ENCODE peak calls at places on chromosomes 1 and 21, in ten cellular contexts. One of them, this sample, is unnamed.

GRCh38 chr1:29249951-29250581 is 13.7 kb downstream of the PTPRU start:
- DNase-seq in substantia nigra: no peak
- DNase-seq in HS-5: no peak
- DNase-seq in fibroblast of the conjunctiva: no peak
- DNase-seq in fibroblast of pulmonary artery: no peak
- DNase-seq in RPMI7951: no peak
- DNase-seq in activated CD8-positive, alpha-beta memory T cell treated with anti-CD3 and anti-CD28 coated beads for 24 hours: no peak
- DNase-seq in 8988T: no peak
- DNase-seq in NCI-H2029 treated with DMSO at 0.1 percent for 48 hours: no peak
- DNase-seq in fibroblast of lung: no peak
- DNase-seq in this sample: no peak

GRCh38 chr1:172815740-172816139 is 156.8 kb downstream of the FASLG start:
- DNase-seq in substantia nigra: no peak
- DNase-seq in HS-5: no peak
- DNase-seq in fibroblast of the conjunctiva: no peak
- DNase-seq in fibroblast of pulmonary artery: peak; percentile 32
- DNase-seq in RPMI7951: no peak
- DNase-seq in activated CD8-positive, alpha-beta memory T cell treated with anti-CD3 and anti-CD28 coated beads for 24 hours: no peak
- DNase-seq in 8988T: no peak
- DNase-seq in NCI-H2029 treated with DMSO at 0.1 percent for 48 hours: no peak
- DNase-seq in fibroblast of lung: no peak
- DNase-seq in this sample: no peak

GRCh38 chr1:30058966-30059365 is 664.4 kb downstream of the MATN1 start:
- DNase-seq in substantia nigra: no peak
- DNase-seq in HS-5: peak; percentile 47
- DNase-seq in fibroblast of the conjunctiva: peak; percentile 65
- DNase-seq in fibroblast of pulmonary artery: peak; percentile 22
- DNase-seq in RPMI7951: peak; percentile 98
- DNase-seq in activated CD8-positive, alpha-beta memory T cell treated with anti-CD3 and anti-CD28 coated beads for 24 hours: no peak
- DNase-seq in 8988T: no peak
- DNase-seq in NCI-H2029 treated with DMSO at 0.1 percent for 48 hours: no peak
- DNase-seq in fibroblast of lung: peak; percentile 83
- DNase-seq in this sample: no peak

GRCh38 chr1:53188099-53188498 is 8.5 kb upstream of the CPT2 start:
- DNase-seq in substantia nigra: no peak
- DNase-seq in HS-5: no peak
- DNase-seq in fibroblast of the conjunctiva: no peak
- DNase-seq in fibroblast of pulmonary artery: no peak
- DNase-seq in RPMI7951: no peak
- DNase-seq in activated CD8-positive, alpha-beta memory T cell treated with anti-CD3 and anti-CD28 coated beads for 24 hours: no peak
- DNase-seq in 8988T: no peak
- DNase-seq in NCI-H2029 treated with DMSO at 0.1 percent for 48 hours: no peak
- DNase-seq in fibroblast of lung: no peak
- DNase-seq in this sample: no peak

GRCh38 chr1:85975770-85976386 is 180.7 kb downstream of the COL24A1 start:
- DNase-seq in substantia nigra: no peak
- DNase-seq in HS-5: no peak
- DNase-seq in fibroblast of the conjunctiva: no peak
- DNase-seq in fibroblast of pulmonary artery: no peak
- DNase-seq in RPMI7951: no peak
- DNase-seq in activated CD8-positive, alpha-beta memory T cell treated with anti-CD3 and anti-CD28 coated beads for 24 hours: no peak
- DNase-seq in 8988T: no peak
- DNase-seq in NCI-H2029 treated with DMSO at 0.1 percent for 48 hours: no peak
- DNase-seq in fibroblast of lung: no peak
- DNase-seq in this sample: no peak

GRCh38 chr1:89757532-89757931 is 63.3 kb upstream of the LRRC8D start:
- DNase-seq in substantia nigra: peak; percentile 15
- DNase-seq in HS-5: no peak
- DNase-seq in fibroblast of the conjunctiva: no peak
- DNase-seq in fibroblast of pulmonary artery: peak; percentile 69
- DNase-seq in RPMI7951: no peak
- DNase-seq in activated CD8-positive, alpha-beta memory T cell treated with anti-CD3 and anti-CD28 coated beads for 24 hours: peak; percentile 76
- DNase-seq in 8988T: no peak
- DNase-seq in NCI-H2029 treated with DMSO at 0.1 percent for 48 hours: no peak
- DNase-seq in fibroblast of lung: peak; percentile 53
- DNase-seq in this sample: peak; percentile 97

GRCh38 chr21:44846485-44847260 is 26.8 kb downstream of the PTTG1IP start:
- DNase-seq in substantia nigra: peak; percentile 15
- DNase-seq in HS-5: no peak
- DNase-seq in fibroblast of the conjunctiva: no peak
- DNase-seq in fibroblast of pulmonary artery: peak; percentile 35
- DNase-seq in RPMI7951: peak; percentile 54
- DNase-seq in activated CD8-positive, alpha-beta memory T cell treated with anti-CD3 and anti-CD28 coated beads for 24 hours: peak; percentile 73
- DNase-seq in 8988T: no peak
- DNase-seq in NCI-H2029 treated with DMSO at 0.1 percent for 48 hours: no peak
- DNase-seq in fibroblast of lung: no peak
- DNase-seq in this sample: no peak

GRCh38 chr1:65813956-65814355 is 21.3 kb downstream of the PDE4B start:
- DNase-seq in substantia nigra: peak; percentile 50
- DNase-seq in HS-5: no peak
- DNase-seq in fibroblast of the conjunctiva: peak; percentile 12
- DNase-seq in fibroblast of pulmonary artery: no peak
- DNase-seq in RPMI7951: peak; percentile 76
- DNase-seq in activated CD8-positive, alpha-beta memory T cell treated with anti-CD3 and anti-CD28 coated beads for 24 hours: no peak
- DNase-seq in 8988T: no peak
- DNase-seq in NCI-H2029 treated with DMSO at 0.1 percent for 48 hours: peak; percentile 83
- DNase-seq in fibroblast of lung: peak; percentile 55
- DNase-seq in this sample: no peak

GRCh38 chr1:33188572-33189275 is 6.9 kb upstream of the TRIM62 start:
- DNase-seq in substantia nigra: no peak
- DNase-seq in HS-5: no peak
- DNase-seq in fibroblast of the conjunctiva: no peak
- DNase-seq in fibroblast of pulmonary artery: no peak
- DNase-seq in RPMI7951: peak; percentile 75
- DNase-seq in activated CD8-positive, alpha-beta memory T cell treated with anti-CD3 and anti-CD28 coated beads for 24 hours: no peak
- DNase-seq in 8988T: no peak
- DNase-seq in NCI-H2029 treated with DMSO at 0.1 percent for 48 hours: no peak
- DNase-seq in fibroblast of lung: no peak
- DNase-seq in this sample: no peak

GRCh38 chr1:8017495-8018310 is 8.4 kb downstream of the ERRFI1 start:
- DNase-seq in substantia nigra: peak; percentile 9
- DNase-seq in HS-5: no peak
- DNase-seq in fibroblast of the conjunctiva: no peak
- DNase-seq in fibroblast of pulmonary artery: no peak
- DNase-seq in RPMI7951: peak; percentile 86
- DNase-seq in activated CD8-positive, alpha-beta memory T cell treated with anti-CD3 and anti-CD28 coated beads for 24 hours: no peak
- DNase-seq in 8988T: no peak
- DNase-seq in NCI-H2029 treated with DMSO at 0.1 percent for 48 hours: peak; percentile 25
- DNase-seq in fibroblast of lung: peak; percentile 49
- DNase-seq in this sample: no peak

GRCh38 chr1:55428944-55429931 is 214.1 kb upstream of the USP24 start:
- DNase-seq in substantia nigra: no peak
- DNase-seq in HS-5: peak; percentile 100
- DNase-seq in fibroblast of the conjunctiva: peak; percentile 82
- DNase-seq in fibroblast of pulmonary artery: peak; percentile 98
- DNase-seq in RPMI7951: peak; percentile 100
- DNase-seq in activated CD8-positive, alpha-beta memory T cell treated with anti-CD3 and anti-CD28 coated beads for 24 hours: no peak
- DNase-seq in 8988T: peak; percentile 39
- DNase-seq in NCI-H2029 treated with DMSO at 0.1 percent for 48 hours: no peak
- DNase-seq in fibroblast of lung: peak; percentile 98
- DNase-seq in this sample: no peak

GRCh38 chr1:215321802-215322201 is 239.3 kb downstream of the KCNK2 start:
- DNase-seq in substantia nigra: no peak
- DNase-seq in HS-5: no peak
- DNase-seq in fibroblast of the conjunctiva: no peak
- DNase-seq in fibroblast of pulmonary artery: no peak
- DNase-seq in RPMI7951: peak; percentile 11
- DNase-seq in activated CD8-positive, alpha-beta memory T cell treated with anti-CD3 and anti-CD28 coated beads for 24 hours: no peak
- DNase-seq in 8988T: no peak
- DNase-seq in NCI-H2029 treated with DMSO at 0.1 percent for 48 hours: no peak
- DNase-seq in fibroblast of lung: no peak
- DNase-seq in this sample: no peak

GRCh38 chr1:245168090-245168489 is 13.3 kb downstream of the KIF26B start:
- DNase-seq in substantia nigra: no peak
- DNase-seq in HS-5: no peak
- DNase-seq in fibroblast of the conjunctiva: no peak
- DNase-seq in fibroblast of pulmonary artery: no peak
- DNase-seq in RPMI7951: peak; percentile 64
- DNase-seq in activated CD8-positive, alpha-beta memory T cell treated with anti-CD3 and anti-CD28 coated beads for 24 hours: no peak
- DNase-seq in 8988T: no peak
- DNase-seq in NCI-H2029 treated with DMSO at 0.1 percent for 48 hours: no peak
- DNase-seq in fibroblast of lung: no peak
- DNase-seq in this sample: no peak

GRCh38 chr1:222627232-222627631 is 9.3 kb downstream of the MIA3 start:
- DNase-seq in substantia nigra: no peak
- DNase-seq in HS-5: no peak
- DNase-seq in fibroblast of the conjunctiva: peak; percentile 28
- DNase-seq in fibroblast of pulmonary artery: peak; percentile 83
- DNase-seq in RPMI7951: peak; percentile 61
- DNase-seq in activated CD8-positive, alpha-beta memory T cell treated with anti-CD3 and anti-CD28 coated beads for 24 hours: no peak
- DNase-seq in 8988T: no peak
- DNase-seq in NCI-H2029 treated with DMSO at 0.1 percent for 48 hours: no peak
- DNase-seq in fibroblast of lung: no peak
- DNase-seq in this sample: no peak

GRCh38 chr1:30353637-30354036 is 369.7 kb downstream of the MATN1 start:
- DNase-seq in substantia nigra: no peak
- DNase-seq in HS-5: no peak
- DNase-seq in fibroblast of the conjunctiva: no peak
- DNase-seq in fibroblast of pulmonary artery: no peak
- DNase-seq in RPMI7951: peak; percentile 45
- DNase-seq in activated CD8-positive, alpha-beta memory T cell treated with anti-CD3 and anti-CD28 coated beads for 24 hours: no peak
- DNase-seq in 8988T: no peak
- DNase-seq in NCI-H2029 treated with DMSO at 0.1 percent for 48 hours: no peak
- DNase-seq in fibroblast of lung: peak; percentile 1
- DNase-seq in this sample: no peak

GRCh38 chr1:172795741-172796140 is 136.8 kb downstream of the FASLG start:
- DNase-seq in substantia nigra: no peak
- DNase-seq in HS-5: no peak
- DNase-seq in fibroblast of the conjunctiva: no peak
- DNase-seq in fibroblast of pulmonary artery: no peak
- DNase-seq in RPMI7951: no peak
- DNase-seq in activated CD8-positive, alpha-beta memory T cell treated with anti-CD3 and anti-CD28 coated beads for 24 hours: no peak
- DNase-seq in 8988T: no peak
- DNase-seq in NCI-H2029 treated with DMSO at 0.1 percent for 48 hours: no peak
- DNase-seq in fibroblast of lung: no peak
- DNase-seq in this sample: no peak

GRCh38 chr1:151705739-151706463 is 10.7 kb downstream of the CELF3 start:
- DNase-seq in substantia nigra: no peak
- DNase-seq in HS-5: no peak
- DNase-seq in fibroblast of the conjunctiva: no peak
- DNase-seq in fibroblast of pulmonary artery: no peak
- DNase-seq in RPMI7951: no peak
- DNase-seq in activated CD8-positive, alpha-beta memory T cell treated with anti-CD3 and anti-CD28 coated beads for 24 hours: no peak
- DNase-seq in 8988T: no peak
- DNase-seq in NCI-H2029 treated with DMSO at 0.1 percent for 48 hours: no peak
- DNase-seq in fibroblast of lung: no peak
- DNase-seq in this sample: peak; percentile 22

GRCh38 chr21:46118871-46119564 is 21.1 kb downstream of the COL6A2 start:
- DNase-seq in substantia nigra: no peak
- DNase-seq in HS-5: no peak
- DNase-seq in fibroblast of the conjunctiva: no peak
- DNase-seq in fibroblast of pulmonary artery: no peak
- DNase-seq in RPMI7951: no peak
- DNase-seq in activated CD8-positive, alpha-beta memory T cell treated with anti-CD3 and anti-CD28 coated beads for 24 hours: no peak
- DNase-seq in 8988T: peak; percentile 14
- DNase-seq in NCI-H2029 treated with DMSO at 0.1 percent for 48 hours: no peak
- DNase-seq in fibroblast of lung: no peak
- DNase-seq in this sample: no peak

GRCh38 chr21:37757631-37758376 is 158.5 kb downstream of the KCNJ6 start:
- DNase-seq in substantia nigra: no peak
- DNase-seq in HS-5: no peak
- DNase-seq in fibroblast of the conjunctiva: no peak
- DNase-seq in fibroblast of pulmonary artery: no peak
- DNase-seq in RPMI7951: no peak
- DNase-seq in activated CD8-positive, alpha-beta memory T cell treated with anti-CD3 and anti-CD28 coated beads for 24 hours: no peak
- DNase-seq in 8988T: no peak
- DNase-seq in NCI-H2029 treated with DMSO at 0.1 percent for 48 hours: peak; percentile 20
- DNase-seq in fibroblast of lung: no peak
- DNase-seq in this sample: no peak

GRCh38 chr1:27356628-27357280 is 10.0 kb downstream of the MAP3K6 start:
- DNase-seq in substantia nigra: no peak
- DNase-seq in HS-5: no peak
- DNase-seq in fibroblast of the conjunctiva: no peak
- DNase-seq in fibroblast of pulmonary artery: no peak
- DNase-seq in RPMI7951: no peak
- DNase-seq in activated CD8-positive, alpha-beta memory T cell treated with anti-CD3 and anti-CD28 coated beads for 24 hours: peak; percentile 67
- DNase-seq in 8988T: no peak
- DNase-seq in NCI-H2029 treated with DMSO at 0.1 percent for 48 hours: no peak
- DNase-seq in fibroblast of lung: no peak
- DNase-seq in this sample: no peak

GRCh38 chr1:242212401-242212800 is 213.5 kb upstream of the MAP1LC3C start:
- DNase-seq in substantia nigra: no peak
- DNase-seq in HS-5: no peak
- DNase-seq in fibroblast of the conjunctiva: no peak
- DNase-seq in fibroblast of pulmonary artery: no peak
- DNase-seq in RPMI7951: no peak
- DNase-seq in activated CD8-positive, alpha-beta memory T cell treated with anti-CD3 and anti-CD28 coated beads for 24 hours: no peak
- DNase-seq in 8988T: no peak
- DNase-seq in NCI-H2029 treated with DMSO at 0.1 percent for 48 hours: no peak
- DNase-seq in fibroblast of lung: no peak
- DNase-seq in this sample: no peak

GRCh38 chr1:220221670-220222069 is 50.6 kb downstream of the RAB3GAP2 start:
- DNase-seq in substantia nigra: no peak
- DNase-seq in HS-5: no peak
- DNase-seq in fibroblast of the conjunctiva: no peak
- DNase-seq in fibroblast of pulmonary artery: no peak
- DNase-seq in RPMI7951: no peak
- DNase-seq in activated CD8-positive, alpha-beta memory T cell treated with anti-CD3 and anti-CD28 coated beads for 24 hours: no peak
- DNase-seq in 8988T: no peak
- DNase-seq in NCI-H2029 treated with DMSO at 0.1 percent for 48 hours: no peak
- DNase-seq in fibroblast of lung: no peak
- DNase-seq in this sample: no peak

GRCh38 chr1:198019126-198019525 is 102.0 kb downstream of the LHX9 start:
- DNase-seq in substantia nigra: no peak
- DNase-seq in HS-5: no peak
- DNase-seq in fibroblast of the conjunctiva: no peak
- DNase-seq in fibroblast of pulmonary artery: no peak
- DNase-seq in RPMI7951: peak; percentile 28
- DNase-seq in activated CD8-positive, alpha-beta memory T cell treated with anti-CD3 and anti-CD28 coated beads for 24 hours: no peak
- DNase-seq in 8988T: no peak
- DNase-seq in NCI-H2029 treated with DMSO at 0.1 percent for 48 hours: no peak
- DNase-seq in fibroblast of lung: no peak
- DNase-seq in this sample: no peak

GRCh38 chr1:151472852-151473731 is 13.8 kb upstream of the POGZ start:
- DNase-seq in substantia nigra: peak; percentile 9
- DNase-seq in HS-5: no peak
- DNase-seq in fibroblast of the conjunctiva: no peak
- DNase-seq in fibroblast of pulmonary artery: peak; percentile 65
- DNase-seq in RPMI7951: peak; percentile 82
- DNase-seq in activated CD8-positive, alpha-beta memory T cell treated with anti-CD3 and anti-CD28 coated beads for 24 hours: peak; percentile 77
- DNase-seq in 8988T: no peak
- DNase-seq in NCI-H2029 treated with DMSO at 0.1 percent for 48 hours: peak; percentile 38
- DNase-seq in fibroblast of lung: peak; percentile 75
- DNase-seq in this sample: no peak

GRCh38 chr1:184027751-184028682 is 9.5 kb downstream of the COLGALT2 start:
- DNase-seq in substantia nigra: no peak
- DNase-seq in HS-5: no peak
- DNase-seq in fibroblast of the conjunctiva: no peak
- DNase-seq in fibroblast of pulmonary artery: no peak
- DNase-seq in RPMI7951: no peak
- DNase-seq in activated CD8-positive, alpha-beta memory T cell treated with anti-CD3 and anti-CD28 coated beads for 24 hours: no peak
- DNase-seq in 8988T: no peak
- DNase-seq in NCI-H2029 treated with DMSO at 0.1 percent for 48 hours: no peak
- DNase-seq in fibroblast of lung: no peak
- DNase-seq in this sample: no peak

GRCh38 chr1:17617787-17618557 is 78.5 kb downstream of the ARHGEF10L start:
- DNase-seq in substantia nigra: peak; percentile 38
- DNase-seq in HS-5: no peak
- DNase-seq in fibroblast of the conjunctiva: no peak
- DNase-seq in fibroblast of pulmonary artery: peak; percentile 12
- DNase-seq in RPMI7951: no peak
- DNase-seq in activated CD8-positive, alpha-beta memory T cell treated with anti-CD3 and anti-CD28 coated beads for 24 hours: no peak
- DNase-seq in 8988T: no peak
- DNase-seq in NCI-H2029 treated with DMSO at 0.1 percent for 48 hours: no peak
- DNase-seq in fibroblast of lung: peak; percentile 45
- DNase-seq in this sample: no peak

GRCh38 chr1:167126317-167126716 is 32.4 kb downstream of the STYXL2 start:
- DNase-seq in substantia nigra: no peak
- DNase-seq in HS-5: no peak
- DNase-seq in fibroblast of the conjunctiva: no peak
- DNase-seq in fibroblast of pulmonary artery: no peak
- DNase-seq in RPMI7951: no peak
- DNase-seq in activated CD8-positive, alpha-beta memory T cell treated with anti-CD3 and anti-CD28 coated beads for 24 hours: no peak
- DNase-seq in 8988T: no peak
- DNase-seq in NCI-H2029 treated with DMSO at 0.1 percent for 48 hours: no peak
- DNase-seq in fibroblast of lung: no peak
- DNase-seq in this sample: no peak

GRCh38 chr1:109642610-109643009 is 13.3 kb upstream of the GSTM4 start:
- DNase-seq in substantia nigra: no peak
- DNase-seq in HS-5: no peak
- DNase-seq in fibroblast of the conjunctiva: no peak
- DNase-seq in fibroblast of pulmonary artery: no peak
- DNase-seq in RPMI7951: no peak
- DNase-seq in activated CD8-positive, alpha-beta memory T cell treated with anti-CD3 and anti-CD28 coated beads for 24 hours: no peak
- DNase-seq in 8988T: no peak
- DNase-seq in NCI-H2029 treated with DMSO at 0.1 percent for 48 hours: no peak
- DNase-seq in fibroblast of lung: no peak
- DNase-seq in this sample: no peak